ENCODE peak calls at places on chromosomes 13 and 19, in four cellular contexts. M, J, U and D are unnamed samples.

GRCh38 chr19:46428278-46429141 is at the start of gene PNMA8C:
- DNase-seq in M (peak; percentile 9), J (peak; percentile 71), U (peak; percentile 93), D (no peak)

GRCh38 chr19:35276706-35277281 is 5.5 kb upstream of the HAMP start:
- DNase-seq in M (no peak), J (no peak), U (no peak), D (no peak)

GRCh38 chr19:21221653-21222052 is 79.8 kb downstream of the ZNF431 start:
- DNase-seq in M (no peak), J (no peak), U (no peak), D (no peak)

GRCh38 chr19:57583521-57584416 is at the start of gene ZIK1:
- DNase-seq in M (peak; percentile 82), J (peak; percentile 95), U (peak; percentile 95), D (peak; percentile 8)

GRCh38 chr13:27027086-27027667 is 144.4 kb downstream of the USP12 start:
- DNase-seq in M (no peak), J (no peak), U (no peak), D (no peak)

GRCh38 chr19:12790628-12791344 is 500 bp upstream of the JUNB start:
- DNase-seq in M (no peak), J (no peak), U (no peak), D (no peak)

GRCh38 chr19:447816-448546 is 12.9 kb downstream of the SHC2 start:
- DNase-seq in M (no peak), J (no peak), U (no peak), D (no peak)

GRCh38 chr19:48678201-48678600 is 5.4 kb upstream of the NTN5 start:
- DNase-seq in M (no peak), J (no peak), U (no peak), D (no peak)

GRCh38 chr13:97353927-97354326 is 80.0 kb upstream of the RAP2A start:
- DNase-seq in M (no peak), J (peak; percentile 39), U (no peak), D (no peak)

GRCh38 chr19:17454579-17454978 is 6.1 kb upstream of the TMEM221 start:
- DNase-seq in M (no peak), J (no peak), U (peak; percentile 51), D (no peak)

GRCh38 chr13:48654511-48654910 is 782 bp downstream of the CYSLTR2 start:
- DNase-seq in M (no peak), J (no peak), U (no peak), D (no peak)

GRCh38 chr19:30471441-30471840 is 99.3 kb downstream of the ZNF536 start:
- DNase-seq in M (no peak), J (no peak), U (no peak), D (no peak)

GRCh38 chr13:31538067-31539042 is 201.0 kb upstream of the RXFP2 start:
- DNase-seq in M (no peak), J (peak; percentile 40), U (no peak), D (peak; percentile 11)

GRCh38 chr13:48318014-48318713 is 14.6 kb downstream of the RB1 start:
- DNase-seq in M (no peak), J (no peak), U (no peak), D (no peak)

GRCh38 chr13:110138009-110138699 is 168.8 kb downstream of the COL4A1 start:
- DNase-seq in M (peak; percentile 73), J (peak; percentile 91), U (peak; percentile 44), D (peak; percentile 19)

GRCh38 chr13:113763254-113763653 is 4.2 kb downstream of the TMEM255B start:
- DNase-seq in M (no peak), J (no peak), U (no peak), D (no peak)

GRCh38 chr13:44763604-44764311 is 187.6 kb upstream of the TSC22D1 start:
- DNase-seq in M (no peak), J (no peak), U (no peak), D (no peak)

GRCh38 chr19:49701271-49701786 is 10.4 kb downstream of the CPT1C start:
- DNase-seq in M (no peak), J (no peak), U (peak; percentile 34), D (no peak)

GRCh38 chr13:105406551-105406950 is 1128.9 kb downstream of the EFNB2 start:
- DNase-seq in M (no peak), J (no peak), U (no peak), D (no peak)

GRCh38 chr19:53037101-53038097 is 7.1 kb upstream of the ERVV-2 start:
- DNase-seq in M (no peak), J (peak; percentile 84), U (peak; percentile 76), D (peak; percentile 20)

GRCh38 chr19:56508282-56508778 is 675 bp downstream of the ZNF471 start:
- DNase-seq in M (no peak), J (no peak), U (no peak), D (no peak)

GRCh38 chr13:50690020-50690419 is 153.5 kb downstream of the DLEU7 start:
- DNase-seq in M (no peak), J (no peak), U (no peak), D (no peak)

GRCh38 chr13:71033026-71033425 is 834.0 kb downstream of the DACH1 start:
- DNase-seq in M (no peak), J (no peak), U (no peak), D (no peak)

GRCh38 chr13:113879017-113879416 is 15.1 kb upstream of the GAS6 start:
- DNase-seq in M (no peak), J (no peak), U (no peak), D (no peak)

GRCh38 chr13:48319458-48320395 is 16.2 kb downstream of the RB1 start:
- DNase-seq in M (no peak), J (no peak), U (no peak), D (no peak)

GRCh38 chr13:38777347-38778107 is 90.7 kb downstream of the FREM2 start:
- DNase-seq in M (no peak), J (no peak), U (no peak), D (no peak)

GRCh38 chr13:36712785-36713184 is 39.0 kb downstream of the SERTM1 start:
- DNase-seq in M (no peak), J (no peak), U (no peak), D (no peak)

GRCh38 chr13:114104626-114105350 is 27.6 kb downstream of the RASA3 start:
- DNase-seq in M (no peak), J (no peak), U (peak; percentile 7), D (no peak)

GRCh38 chr19:49924004-49924880 is 4.8 kb upstream of the ATF5 start:
- DNase-seq in M (no peak), J (no peak), U (peak; percentile 36), D (no peak)

GRCh38 chr19:39935262-39935661 is 828 bp upstream of the FCGBP start:
- DNase-seq in M (no peak), J (no peak), U (no peak), D (no peak)

GRCh38 chr19:46890423-46891170 is 29.8 kb downstream of the ARHGAP35 start:
- DNase-seq in M (no peak), J (peak; percentile 75), U (no peak), D (no peak)

GRCh38 chr19:50551034-50551712 is 17.1 kb downstream of the LRRC4B start:
- DNase-seq in M (no peak), J (no peak), U (no peak), D (no peak)